ENCODE peak calls at places on chromosomes 7 and 10, in four cellular contexts. C is CD14-positive monocyte, I is AG10803, W is neural crest cell. M is an unnamed sample.
A peak's percentile ranks its signal among the peaks of the same experiment; 100 is the strongest.

GRCh38 chr10:49365275-49365674 is 30.6 kb downstream of the DRGX start:
- DNase-seq in C (no peak), I (no peak), W (no peak), M (no peak)

GRCh38 chr7:25093268-25093802 is 31.7 kb downstream of the CYCS start:
- DNase-seq in C (peak; percentile 65), I (peak; percentile 69), W (peak; percentile 78), M (peak; percentile 85)

GRCh38 chr7:87058739-87059524 is 522 bp downstream of the ELAPOR2 start:
- DNase-seq in C (no peak), I (no peak), W (peak; percentile 16), M (peak; percentile 5)

GRCh38 chr10:73168486-73168844 is 546 bp downstream of the FAM149B1 start:
- DNase-seq in C (no peak), I (no peak), W (no peak), M (no peak)

GRCh38 chr10:69320521-69320920 is 42.2 kb downstream of the HK1 start:
- DNase-seq in C (no peak), I (no peak), W (no peak), M (no peak)

GRCh38 chr7:73838642-73839041 is 3.7 kb downstream of the METTL27 start:
- DNase-seq in C (no peak), I (no peak), W (no peak), M (peak; percentile 86)

GRCh38 chr7:46705416-46706255 is 784.6 kb upstream of the IGFBP3 start:
- DNase-seq in C (no peak), I (peak; percentile 88), W (no peak), M (no peak)

GRCh38 chr10:17025444-17026295 is 103.9 kb downstream of the CUBN start:
- DNase-seq in C (peak; percentile 98), I (peak; percentile 99), W (peak; percentile 41), M (peak; percentile 64)

GRCh38 chr7:34191041-34191440 is 285.7 kb downstream of the BMPER start:
- DNase-seq in C (no peak), I (no peak), W (no peak), M (no peak)

GRCh38 chr10:89278034-89278535 is 23.8 kb upstream of the IFIT2 start:
- DNase-seq in C (no peak), I (peak; percentile 97), W (no peak), M (peak; percentile 98)

GRCh38 chr10:49837096-49837495 is 75.0 kb upstream of the OGDHL start:
- DNase-seq in C (no peak), I (no peak), W (no peak), M (no peak)

GRCh38 chr10:123567984-123568745 is 98.0 kb upstream of the GPR26 start:
- DNase-seq in C (no peak), I (no peak), W (no peak), M (no peak)

GRCh38 chr10:3236644-3237043 is 64.1 kb upstream of the PITRM1 start:
- DNase-seq in C (no peak), I (no peak), W (no peak), M (no peak)

GRCh38 chr7:95141755-95142154 is 182.6 kb downstream of the PON1 start:
- DNase-seq in C (no peak), I (no peak), W (no peak), M (peak; percentile 61)

GRCh38 chr10:66931340-66931948 is 5.6 kb downstream of the LRRTM3 start:
- DNase-seq in C (no peak), I (peak; percentile 68), W (peak; percentile 33), M (peak; percentile 72)

GRCh38 chr10:94102436-94102835 is 108.7 kb downstream of the PLCE1 start:
- DNase-seq in C (no peak), I (no peak), W (no peak), M (no peak)

GRCh38 chr10:116817178-116817577 is 32.1 kb upstream of the ENO4 start:
- DNase-seq in C (no peak), I (no peak), W (no peak), M (no peak)

GRCh38 chr7:99102809-99103690 is 40.9 kb downstream of the SMURF1 start:
- DNase-seq in C (no peak), I (peak; percentile 65), W (no peak), M (peak; percentile 70)

GRCh38 chr10:60208676-60209269 is 180.9 kb downstream of the ANK3 start:
- DNase-seq in C (no peak), I (peak; percentile 51), W (no peak), M (peak; percentile 59)

GRCh38 chr7:47333959-47334358 is 248.0 kb downstream of the TNS3 start:
- DNase-seq in C (peak; percentile 11), I (no peak), W (no peak), M (no peak)

GRCh38 chr10:107028249-107028648 is 136.3 kb downstream of the SORCS1 start:
- DNase-seq in C (no peak), I (no peak), W (no peak), M (no peak)

GRCh38 chr7:8151161-8151560 is 110.8 kb downstream of the ICA1 start:
- DNase-seq in C (no peak), I (no peak), W (no peak), M (no peak)

GRCh38 chr7:4017081-4017480 is 665.0 kb upstream of the FOXK1 start:
- DNase-seq in C (no peak), I (no peak), W (no peak), M (no peak)

GRCh38 chr7:39073432-39073831 is 95.7 kb downstream of the POU6F2 start:
- DNase-seq in C (no peak), I (no peak), W (peak; percentile 22), M (no peak)

GRCh38 chr7:127187740-127188139 is 65.0 kb downstream of the GRM8 start:
- DNase-seq in C (no peak), I (no peak), W (no peak), M (no peak)

GRCh38 chr7:135508853-135509588 is 881 bp downstream of the CNOT4 start:
- DNase-seq in C (no peak), I (no peak), W (peak; percentile 22), M (peak; percentile 40)

GRCh38 chr10:1517684-1518083 is 219.6 kb downstream of the ADARB2 start:
- DNase-seq in C (no peak), I (no peak), W (no peak), M (no peak)

GRCh38 chr7:136389933-136390332 is 412.8 kb upstream of the MTPN start:
- DNase-seq in C (no peak), I (no peak), W (no peak), M (no peak)

GRCh38 chr7:2063562-2064360 is 169.0 kb downstream of the MAD1L1 start:
- DNase-seq in C (no peak), I (peak; percentile 54), W (peak; percentile 12), M (peak; percentile 44)

GRCh38 chr10:69899727-69900595 is 98.3 kb downstream of the COL13A1 start:
- DNase-seq in C (no peak), I (no peak), W (no peak), M (no peak)

GRCh38 chr7:55992346-55992745 is 28.0 kb downstream of the NIPSNAP2 start:
- DNase-seq in C (no peak), I (no peak), W (no peak), M (no peak)

GRCh38 chr10:10658157-10658556 is 359.5 kb upstream of the CELF2 start:
- DNase-seq in C (no peak), I (no peak), W (no peak), M (peak; percentile 62)

GRCh38 chr10:60351191-60351853 is 38.4 kb downstream of the ANK3 start:
- DNase-seq in C (no peak), I (no peak), W (no peak), M (no peak)

GRCh38 chr10:50322075-50322474 is 70.8 kb upstream of the ASAH2 start:
- DNase-seq in C (no peak), I (peak; percentile 66), W (no peak), M (peak; percentile 72)

DNA sequence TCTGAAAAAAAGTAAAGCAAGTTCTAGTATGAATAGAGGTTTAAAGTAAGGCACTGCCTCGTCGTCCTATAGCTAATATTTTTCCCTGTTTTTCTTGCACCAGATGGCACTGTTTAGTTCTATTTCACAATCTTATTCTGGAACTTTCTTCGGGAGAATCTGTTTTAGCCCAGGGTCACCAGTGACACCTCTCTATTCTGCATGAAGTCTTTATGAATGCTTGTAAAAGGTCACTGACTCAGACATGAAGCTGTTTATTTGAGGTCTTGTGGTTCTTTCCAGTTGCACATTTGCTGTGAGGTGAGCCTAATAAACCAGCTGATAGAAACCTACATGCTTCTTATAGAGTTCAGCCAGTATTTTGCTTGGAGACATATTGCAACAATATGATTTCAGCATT is 444.3 kb downstream of the AUTS2 start:
- DNase-seq in C (no peak), I (peak; percentile 77), W (no peak), M (no peak)
- TF ChIP-seq CTCF in C (no peak), I (peak; percentile 49), W (peak; percentile 54), M (no peak)

DNA sequence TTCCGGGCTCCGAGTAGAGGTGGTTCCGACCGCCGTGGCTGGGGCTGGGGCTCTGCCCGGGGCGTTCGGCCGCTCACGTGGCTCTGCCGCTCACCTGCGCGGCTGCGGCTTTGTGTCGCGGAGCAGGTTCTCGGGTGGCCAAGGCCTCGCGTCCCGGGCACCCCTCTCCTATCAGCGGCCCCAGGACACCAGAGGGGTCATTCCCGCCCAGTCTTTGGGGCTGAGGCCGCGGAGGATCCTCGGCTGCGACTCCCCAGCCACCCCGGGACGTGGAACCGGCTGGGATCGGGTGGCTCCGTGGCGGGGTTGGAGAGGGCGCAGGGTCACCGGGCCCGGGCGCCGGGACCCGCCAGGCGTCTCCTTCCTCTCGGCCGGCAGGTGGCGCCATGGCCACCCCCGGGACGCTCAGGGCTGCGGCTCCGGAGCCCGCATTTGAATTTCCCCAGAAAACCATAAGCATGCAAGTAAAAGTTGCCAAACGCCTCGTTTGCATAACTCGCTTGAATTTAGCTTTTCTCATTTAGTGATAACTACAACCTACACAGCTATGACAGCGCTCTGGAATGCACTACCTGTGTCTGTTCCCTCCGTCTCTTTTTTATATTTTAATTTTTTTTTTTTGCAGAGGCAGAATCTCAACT is 1.2 kb downstream of the COL26A1 start:
- DNase-seq in C (no peak), I (peak; percentile 71), W (peak; percentile 72), M (peak; percentile 63)
- TF ChIP-seq CTCF in C (peak; percentile 89), I (peak; percentile 60), W (peak; percentile 99), M (peak; percentile 78)

GRCh38 chr10:43263551-43264323 is 3.1 kb downstream of the RASGEF1A start:
- DNase-seq in C (no peak), I (no peak), W (no peak), M (no peak)
- TF ChIP-seq CTCF in C (no peak), I (peak; percentile 6), W (peak; percentile 41), M (peak; percentile 21)

GRCh38 chr10:124685251-124685650 is 58.9 kb downstream of the FAM53B start:
- DNase-seq in C (peak; percentile 76), I (peak; percentile 59), W (no peak), M (no peak)
- TF ChIP-seq CTCF in C (no peak), I (no peak), W (no peak), M (no peak)

DNA sequence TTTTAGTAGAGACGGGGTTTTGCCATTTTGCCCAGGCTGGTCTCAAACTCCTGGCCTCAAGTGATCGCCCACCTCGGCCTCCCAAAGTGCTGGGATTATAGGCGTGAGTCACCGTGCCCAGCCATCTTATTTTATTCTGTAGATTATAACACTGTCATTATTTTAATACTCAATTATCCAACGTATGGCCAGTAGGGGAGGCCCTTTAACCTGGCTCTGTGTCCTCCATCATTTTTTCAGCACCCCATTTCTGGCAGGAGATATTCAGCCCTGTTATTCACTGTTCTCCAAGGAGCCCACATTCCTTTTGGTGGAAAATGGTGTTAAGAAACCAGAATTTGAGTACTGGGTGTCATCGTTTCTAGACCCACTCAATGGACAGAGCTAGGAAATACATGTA is 31.5 kb downstream of the PDSS1 start:
- DNase-seq in C (no peak), I (no peak), W (no peak), M (no peak)
- TF ChIP-seq CTCF in C (no peak), I (no peak), W (no peak), M (no peak)